ENCODE peak calls at places on chromosomes 16 and 17, in seven cellular contexts. Q, J, I, P, R, C and U are unnamed samples.

GRCh38 chr16:17676171-17676570 is 205.4 kb upstream of the XYLT1 start:
- DNase-seq in Q (no peak), J (no peak), I (no peak), P (no peak), R (no peak), C (no peak), U (no peak)

GRCh38 chr17:79465011-79466006 is 145.5 kb downstream of the RBFOX3 start:
- DNase-seq in Q (no peak), J (no peak), I (no peak), P (no peak), R (no peak), C (no peak), U (no peak)

GRCh38 chr17:19329839-19330238 is 32.7 kb downstream of the B9D1 start:
- DNase-seq in Q (no peak), J (peak; percentile 46), I (no peak), P (no peak), R (no peak), C (no peak), U (no peak)

GRCh38 chr17:77315551-77316190 is 174.9 kb downstream of the SEC14L1 start:
- DNase-seq in Q (no peak), J (peak; percentile 70), I (no peak), P (no peak), R (peak; percentile 61), C (peak; percentile 89), U (peak; percentile 19)

GRCh38 chr16:69610356-69610755 is 44.6 kb downstream of the NFAT5 start:
- DNase-seq in Q (no peak), J (no peak), I (no peak), P (no peak), R (no peak), C (no peak), U (no peak)

GRCh38 chr17:10247806-10248334 is 49.5 kb upstream of the GAS7 start:
- DNase-seq in Q (no peak), J (no peak), I (no peak), P (no peak), R (no peak), C (no peak), U (no peak)

GRCh38 chr17:31067699-31068184 is 27.0 kb upstream of the NF1 start:
- DNase-seq in Q (no peak), J (no peak), I (peak; percentile 26), P (no peak), R (no peak), C (no peak), U (no peak)

GRCh38 chr17:4914009-4914408 is 11.1 kb upstream of the CHRNE start:
- DNase-seq in Q (no peak), J (no peak), I (no peak), P (no peak), R (no peak), C (no peak), U (no peak)

GRCh38 chr17:29630630-29631193 is 8.0 kb upstream of the CORO6 start:
- DNase-seq in Q (no peak), J (no peak), I (no peak), P (no peak), R (peak; percentile 30), C (no peak), U (no peak)

GRCh38 chr17:32161506-32162365 is 19.4 kb downstream of the RHOT1 start:
- DNase-seq in Q (no peak), J (no peak), I (no peak), P (no peak), R (no peak), C (no peak), U (peak; percentile 13)

GRCh38 chr16:53784312-53784711 is 80.4 kb downstream of the FTO start:
- DNase-seq in Q (no peak), J (no peak), I (no peak), P (no peak), R (no peak), C (no peak), U (no peak)

GRCh38 chr16:83200005-83200779 is 573.4 kb downstream of the CDH13 start:
- DNase-seq in Q (no peak), J (no peak), I (no peak), P (no peak), R (no peak), C (no peak), U (no peak)

GRCh38 chr17:19645608-19646250 is 2.8 kb upstream of the ALDH3A2 start:
- DNase-seq in Q (no peak), J (no peak), I (no peak), P (no peak), R (no peak), C (no peak), U (peak; percentile 70)

GRCh38 chr16:11796227-11797165 is 562 bp downstream of the ZC3H7A start:
- DNase-seq in Q (peak; percentile 62), J (peak; percentile 87), I (no peak), P (peak; percentile 55), R (peak; percentile 80), C (peak; percentile 93), U (peak; percentile 68)

GRCh38 chr17:82881900-82882714 is 42.3 kb upstream of the ZNF750 start:
- DNase-seq in Q (peak; percentile 63), J (peak; percentile 89), I (no peak), P (no peak), R (peak; percentile 90), C (peak; percentile 77), U (peak; percentile 51)

GRCh38 chr16:66899945-66900688 is 18.6 kb downstream of the CDH16 start:
- DNase-seq in Q (peak; percentile 87), J (peak; percentile 93), I (no peak), P (peak; percentile 28), R (no peak), C (no peak), U (peak; percentile 86)

GRCh38 chr17:38428643-38429371 is 543 bp downstream of the ARHGAP23 start:
- DNase-seq in Q (peak; percentile 44), J (peak; percentile 83), I (no peak), P (no peak), R (no peak), C (peak; percentile 82), U (peak; percentile 50)

GRCh38 chr16:49344401-49344800 is 29.2 kb upstream of the C16orf78 start:
- DNase-seq in Q (no peak), J (no peak), I (no peak), P (no peak), R (no peak), C (no peak), U (no peak)

GRCh38 chr16:79792952-79793351 is 192.4 kb upstream of the MAF start:
- DNase-seq in Q (no peak), J (no peak), I (no peak), P (no peak), R (no peak), C (no peak), U (peak; percentile 21)

GRCh38 chr16:73054131-73054496 is 6.2 kb upstream of the ZFHX3 start:
- DNase-seq in Q (no peak), J (peak; percentile 70), I (no peak), P (no peak), R (no peak), C (no peak), U (no peak)

GRCh38 chr16:50611332-50611934 is 63.2 kb downstream of the NKD1 start:
- DNase-seq in Q (no peak), J (no peak), I (peak; percentile 75), P (no peak), R (no peak), C (no peak), U (no peak)

GRCh38 chr16:81616321-81617020 is 162.6 kb upstream of the PLCG2 start:
- DNase-seq in Q (peak; percentile 73), J (peak; percentile 86), I (no peak), P (no peak), R (peak; percentile 75), C (peak; percentile 95), U (peak; percentile 77)

GRCh38 chr17:78780852-78781338 is 1.2 kb downstream of the CYTH1 start:
- DNase-seq in Q (no peak), J (peak; percentile 61), I (no peak), P (no peak), R (no peak), C (peak; percentile 79), U (no peak)

GRCh38 chr17:46944931-46945330 is 22.0 kb downstream of the GOSR2 start:
- DNase-seq in Q (no peak), J (no peak), I (no peak), P (no peak), R (no peak), C (no peak), U (no peak)
- TF ChIP-seq POLR2AphosphoS5 in Q (peak; percentile 4), J (no peak), I (no peak), P (no peak), R (no peak), C (peak; percentile 42), U (no peak)

GRCh38 chr16:1638757-1639156 is 26.6 kb downstream of the CRAMP1 start:
- DNase-seq in Q (no peak), J (no peak), I (no peak), P (no peak), R (no peak), C (no peak), U (no peak)
- TF ChIP-seq POLR2AphosphoS5 in Q (no peak), J (no peak), I (no peak), P (no peak), R (no peak), C (no peak), U (no peak)

GRCh38 chr16:22316411-22316811 is 19.2 kb downstream of the POLR3E start:
- DNase-seq in Q (no peak), J (peak; percentile 63), I (no peak), P (no peak), R (no peak), C (no peak), U (no peak)

GRCh38 chr16:22317625-22318024 is 20.4 kb downstream of the POLR3E start:
- DNase-seq in Q (no peak), J (no peak), I (no peak), P (peak; percentile 16), R (no peak), C (no peak), U (no peak)

GRCh38 chr16:22317001-22317530 is 19.9 kb downstream of the POLR3E start:
- DNase-seq in Q (no peak), J (no peak), I (no peak), P (no peak), R (no peak), C (no peak), U (no peak)

GRCh38 chr16:22320572-22321339 is 23.5 kb downstream of the POLR3E start:
- DNase-seq in Q (no peak), J (no peak), I (no peak), P (no peak), R (no peak), C (no peak), U (no peak)

DNA sequence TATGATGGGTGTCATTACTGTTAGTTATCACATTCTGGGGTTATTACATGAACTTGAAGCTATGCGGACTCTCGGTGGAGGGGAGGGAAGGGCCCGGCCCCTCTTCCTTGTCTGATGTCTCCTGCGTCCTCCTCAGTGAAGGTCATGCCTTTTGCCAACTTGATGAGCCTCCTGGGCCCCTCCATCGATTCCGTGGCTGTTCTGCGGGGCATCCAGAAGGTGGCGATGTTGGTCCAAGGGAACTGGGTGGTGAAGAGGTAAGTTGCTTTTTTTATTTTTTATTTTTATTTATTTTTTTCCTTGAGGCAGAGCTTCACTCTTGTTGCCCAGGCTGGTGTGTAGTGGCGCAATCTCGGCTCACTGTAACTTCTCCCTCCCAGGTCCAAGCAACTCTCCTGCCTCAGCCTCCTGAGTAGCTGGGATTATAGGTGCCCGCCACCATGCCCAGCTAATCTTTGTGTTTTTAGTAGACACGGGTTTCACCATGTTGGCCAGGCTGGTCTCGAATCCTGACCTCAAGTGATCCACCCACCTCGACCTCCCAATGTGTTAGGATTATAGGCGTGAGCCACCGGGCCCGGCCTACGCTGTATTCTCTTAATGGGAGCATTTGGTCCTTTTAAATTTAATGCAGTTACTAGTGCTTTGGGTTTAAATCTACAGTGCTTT is 21.6 kb downstream of the POLR3E start:
- DNase-seq in Q (peak; percentile 43), J (peak; percentile 66), I (no peak), P (no peak), R (no peak), C (peak; percentile 86), U (peak; percentile 38)
- TF ChIP-seq POLR2AphosphoS5 in Q (no peak), J (no peak), I (no peak), P (no peak), R (no peak), C (no peak), U (no peak)

GRCh38 chr17:8746501-8747236 is 2.0 kb upstream of the CCDC42 start:
- DNase-seq in Q (no peak), J (no peak), I (no peak), P (no peak), R (no peak), C (no peak), U (no peak)
- TF ChIP-seq POLR2AphosphoS5 in Q (no peak), J (no peak), I (no peak), P (no peak), R (no peak), C (no peak), U (no peak)